ENCODE peak calls at places on chromosomes 1 and 21, in four cellular contexts. P is ureter, M is A549, E is NCI-H510A. H is an unnamed sample.

GRCh38 chr1:107926436-107927080 is 38.4 kb downstream of the VAV3 start:
- DNase-seq in P (no peak), E (no peak), M (no peak), H (no peak)

GRCh38 chr1:24293392-24294227 is 25.5 kb upstream of the GRHL3 start:
- DNase-seq in M (no peak), E (no peak), P (no peak), H (no peak)

GRCh38 chr1:33228935-33229487 is 27.3 kb upstream of the ZNF362 start:
- DNase-seq in E (no peak), M (no peak), P (peak), H (no peak)

GRCh38 chr1:30929135-30929889 is 20.8 kb upstream of the SDC3 start:
- DNase-seq in M (peak), P (no peak), E (no peak), H (no peak)

GRCh38 chr1:23619299-23620188 is 60.2 kb upstream of the ID3 start:
- DNase-seq in E (peak), P (peak), M (no peak), H (no peak)

GRCh38 chr1:58779837-58780585 is 3.8 kb downstream of the JUN start:
- DNase-seq in M (peak), P (peak), E (peak), H (no peak)

GRCh38 chr1:32681501-32681900 is 21.1 kb downstream of the SYNC start:
- DNase-seq in E (no peak), M (no peak), P (peak), H (no peak)

GRCh38 chr21:41775152-41775472 is 8.3 kb upstream of the RIPK4 start:
- DNase-seq in E (no peak), M (no peak), P (no peak), H (no peak)

GRCh38 chr1:100585774-100586173 is 47.8 kb downstream of the GPR88 start:
- DNase-seq in E (no peak), P (no peak), M (no peak), H (no peak)

GRCh38 chr1:226636847-226637096 is 88.2 kb downstream of the STUM start:
- DNase-seq in E (no peak), M (no peak), P (no peak), H (no peak)

GRCh38 chr1:96309783-96310182 is 411.8 kb upstream of the PTBP2 start:
- DNase-seq in P (no peak), E (no peak), M (peak), H (no peak)

GRCh38 chr1:154971341-154971998 is 923 bp upstream of the SHC1 start:
- DNase-seq in E (no peak), P (peak), M (peak), H (peak)

GRCh38 chr1:84997667-84998600 is 1.0 kb upstream of the MCOLN2 start:
- DNase-seq in E (peak), M (no peak), P (no peak), H (no peak)

GRCh38 chr1:231196728-231197127 is 34.9 kb downstream of the TRIM67 start:
- DNase-seq in P (no peak), E (no peak), M (no peak), H (no peak)

GRCh38 chr1:15326691-15327530 is 79.9 kb downstream of the FHAD1 start:
- DNase-seq in M (no peak), P (no peak), E (peak), H (peak)

GRCh38 chr1:230495891-230496385 is 69.8 kb upstream of the PGBD5 start:
- DNase-seq in M (peak), E (no peak), P (no peak), H (no peak)

GRCh38 chr1:39976732-39977131 is 21.8 kb downstream of the MFSD2A start:
- DNase-seq in P (no peak), E (no peak), M (no peak), H (no peak)

GRCh38 chr21:20802631-20803260 is 195.5 kb upstream of the NCAM2 start:
- DNase-seq in M (no peak), P (no peak), E (no peak), H (no peak)

GRCh38 chr1:3168678-3169077 is 99.7 kb downstream of the PRDM16 start:
- DNase-seq in P (no peak), E (no peak), M (no peak), H (no peak)

GRCh38 chr1:50271968-50272578 is 151.2 kb downstream of the DMRTA2 start:
- DNase-seq in E (no peak), M (peak), P (no peak), H (peak)

GRCh38 chr1:25554886-25555752 is 11.7 kb downstream of the LDLRAP1 start:
- DNase-seq in M (no peak), E (no peak), P (no peak), H (no peak)

GRCh38 chr21:44374601-44375280 is 21.3 kb downstream of the TRPM2 start:
- DNase-seq in E (no peak), P (peak), M (no peak), H (no peak)

GRCh38 chr1:81801032-81801833 is 499 bp downstream of the ADGRL2 start:
- DNase-seq in M (peak), P (peak), E (peak), H (peak)

GRCh38 chr1:30600706-30601105 is 122.7 kb downstream of the MATN1 start:
- DNase-seq in P (no peak), E (no peak), M (no peak), H (no peak)

GRCh38 chr1:30315185-30315960 is 408.0 kb downstream of the MATN1 start:
- DNase-seq in E (no peak), P (peak), M (no peak), H (no peak)

GRCh38 chr1:223349241-223349640 is 14.7 kb downstream of the SUSD4 start:
- DNase-seq in E (no peak), M (no peak), P (no peak), H (no peak)

GRCh38 chr1:26754086-26754874 is 33.5 kb upstream of the PIGV start:
- DNase-seq in P (no peak), E (no peak), M (no peak), H (no peak)

GRCh38 chr1:51410568-51411460 is 80.5 kb upstream of the TTC39A start:
- DNase-seq in M (no peak), E (no peak), P (no peak), H (no peak)

GRCh38 chr1:17916702-17917101 is 161.6 kb downstream of the ACTL8 start:
- DNase-seq in E (no peak), M (no peak), P (no peak), H (no peak)

GRCh38 chr1:39829791-39830533 is 41.3 kb upstream of the BMP8B start:
- DNase-seq in M (no peak), P (no peak), E (peak), H (no peak)

GRCh38 chr1:118905206-118905605 is 82.9 kb downstream of the TBX15 start:
- DNase-seq in M (no peak), P (no peak), E (no peak), H (no peak)

GRCh38 chr1:28280501-28280900 is 21.2 kb downstream of the SESN2 start:
- DNase-seq in M (no peak), E (no peak), P (no peak), H (no peak)

GRCh38 chr1:193115629-193116227 is 6.1 kb upstream of the CDC73 start:
- DNase-seq in E (no peak), M (peak), P (no peak), H (peak)

GRCh38 chr1:90114521-90115141 is 119.7 kb downstream of the ZNF326 start:
- DNase-seq in P (no peak), M (peak), E (peak), H (peak)

GRCh38 chr1:44294588-44295007 is 60.5 kb downstream of the ERI3 start:
- DNase-seq in P (peak), M (peak), E (peak), H (no peak)

GRCh38 chr1:5754817-5755551 is 237.2 kb downstream of the NPHP4 start:
- DNase-seq in E (no peak), P (no peak), M (no peak), H (no peak)

GRCh38 chr1:198543670-198544260 is 3.3 kb upstream of the ATP6V1G3 start:
- DNase-seq in M (no peak), E (no peak), P (no peak), H (no peak)